ENCODE peak calls at places on chromosome 3, in ten cellular contexts. E is adrenal gland, L is keratinocyte, M is K562, H is RWPE2, Z is SK-N-SH, Q is psoas muscle, G is hepatocyte, F is heart right ventricle, O is neuronal stem cell. I is an unnamed sample.

GRCh38 chr3:192917508-192918274 is at the start of gene MB21D2:
- DNase-seq in E (peak; percentile 80), L (no peak), M (peak; percentile 19), H (peak; percentile 78), Z (peak; percentile 94), Q (peak; percentile 77), G (peak; percentile 90), F (peak; percentile 79), O (peak; percentile 68), I (peak; percentile 91)

GRCh38 chr3:167032267-167032876 is 347.7 kb downstream of the ZBBX start:
- DNase-seq in E (peak; percentile 24), L (no peak), M (no peak), H (no peak), Z (peak; percentile 9), Q (no peak), G (peak; percentile 81), F (no peak), O (peak; percentile 35), I (no peak)

GRCh38 chr3:147368151-147368550 is 38.2 kb downstream of the ZIC4 start:
- DNase-seq in E (no peak), L (no peak), M (no peak), H (no peak), Z (no peak), Q (no peak), G (no peak), F (no peak), O (no peak), I (no peak)

GRCh38 chr3:193794002-193794835 is 201.2 kb downstream of the OPA1 start:
- DNase-seq in E (peak; percentile 42), L (no peak), M (peak; percentile 75), H (no peak), Z (no peak), Q (no peak), G (peak; percentile 37), F (no peak), O (no peak), I (no peak)

GRCh38 chr3:9151240-9151639 is 98.2 kb downstream of the SRGAP3 start:
- DNase-seq in E (no peak), L (no peak), M (no peak), H (no peak), Z (no peak), Q (peak; percentile 33), G (no peak), F (no peak), O (no peak), I (no peak)

GRCh38 chr3:16307832-16308531 is 43.0 kb downstream of the OXNAD1 start:
- DNase-seq in E (no peak), L (no peak), M (no peak), H (no peak), Z (no peak), Q (no peak), G (no peak), F (no peak), O (no peak), I (no peak)

GRCh38 chr3:197878427-197878826 is 71.6 kb upstream of the RPL35A start:
- DNase-seq in E (no peak), L (no peak), M (no peak), H (no peak), Z (no peak), Q (no peak), G (no peak), F (no peak), O (no peak), I (no peak)

GRCh38 chr3:149277338-149277813 is 55.7 kb upstream of the CP start:
- DNase-seq in E (no peak), L (no peak), M (no peak), H (no peak), Z (no peak), Q (no peak), G (peak; percentile 38), F (no peak), O (no peak), I (no peak)

DNA sequence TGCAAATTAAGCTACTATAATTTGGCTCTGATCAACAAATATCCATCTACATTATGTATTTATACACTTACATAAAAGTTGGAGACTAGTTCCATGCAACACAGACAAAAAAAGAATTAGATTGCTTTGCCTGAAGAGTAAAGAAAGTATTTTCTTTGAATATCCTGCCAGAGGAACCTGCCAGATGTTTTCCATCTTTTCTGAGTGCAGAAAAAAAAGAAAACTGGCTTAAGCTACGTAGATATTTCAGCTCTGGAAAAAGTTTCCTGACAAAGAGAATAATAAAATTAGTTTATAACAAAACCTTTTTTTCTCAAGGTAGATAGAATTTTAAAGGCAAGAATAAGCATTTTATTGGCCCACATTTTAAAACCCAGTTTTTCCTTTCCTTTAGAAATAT is 607.4 kb upstream of the NAALADL2 start:
- DNase-seq in E (no peak), L (no peak), M (no peak), H (no peak), Z (no peak), Q (no peak), G (peak; percentile 8), F (no peak), O (no peak), I (no peak)
- H3K9me3 ChIP-seq in E (peaks cover 5% of the 10 kb centered on the region), L (no peaks in the 10 kb centered on the region), M (no peaks in the 10 kb centered on the region), H (no peaks in the 10 kb centered on the region), Z (peaks cover 3% of the 10 kb centered on the region), Q (no peaks in the 10 kb centered on the region), G (no peaks in the 10 kb centered on the region), F (no peaks in the 10 kb centered on the region), O (no peaks in the 10 kb centered on the region), I (no peaks in the 10 kb centered on the region)

GRCh38 chr3:48352546-48352945 is 19.1 kb upstream of the SPINK8 start:
- DNase-seq in E (no peak), L (no peak), M (no peak), H (no peak), Z (peak; percentile 64), Q (no peak), G (no peak), F (no peak), O (no peak), I (no peak)
- H3K4me3 ChIP-seq in E (no peak overlapping the region), L (no peak overlapping the region), M (no peak overlapping the region), H (no peak overlapping the region), Z (no peak overlapping the region), Q (no peak overlapping the region), G (no peak overlapping the region), F (no peak overlapping the region), O (no peak overlapping the region), I (no peak overlapping the region)

GRCh38 chr3:1892459-1892858 is 206.2 kb upstream of the CNTN4 start:
- DNase-seq in E (no peak), L (no peak), M (no peak), H (no peak), Z (no peak), Q (no peak), G (no peak), F (no peak), O (no peak), I (no peak)
- H3K9me3 ChIP-seq in E (no peaks in the 10 kb centered on the region), L (peaks cover 2% of the 10 kb centered on the region), M (no peaks in the 10 kb centered on the region), H (no peaks in the 10 kb centered on the region), Z (peaks cover 3% of the 10 kb centered on the region), Q (no peaks in the 10 kb centered on the region), G (no peaks in the 10 kb centered on the region), F (no peaks in the 10 kb centered on the region), O (no peaks in the 10 kb centered on the region), I (peaks cover 11% of the 10 kb centered on the region)

GRCh38 chr3:65953301-65953812 is 85.4 kb downstream of the MAGI1 start:
- DNase-seq in E (no peak), L (no peak), M (no peak), H (no peak), Z (no peak), Q (no peak), G (peak; percentile 91), F (no peak), O (no peak), I (peak; percentile 86)
- H3K4me3 ChIP-seq in E (no peak overlapping the region), L (no peak overlapping the region), M (no peak overlapping the region), H (no peak overlapping the region), Z (no peak overlapping the region), Q (peak overlapping the region; percentile 62), G (no peak overlapping the region), F (no peak overlapping the region), O (no peak overlapping the region), I (peak overlapping the region; percentile 54)

DNA sequence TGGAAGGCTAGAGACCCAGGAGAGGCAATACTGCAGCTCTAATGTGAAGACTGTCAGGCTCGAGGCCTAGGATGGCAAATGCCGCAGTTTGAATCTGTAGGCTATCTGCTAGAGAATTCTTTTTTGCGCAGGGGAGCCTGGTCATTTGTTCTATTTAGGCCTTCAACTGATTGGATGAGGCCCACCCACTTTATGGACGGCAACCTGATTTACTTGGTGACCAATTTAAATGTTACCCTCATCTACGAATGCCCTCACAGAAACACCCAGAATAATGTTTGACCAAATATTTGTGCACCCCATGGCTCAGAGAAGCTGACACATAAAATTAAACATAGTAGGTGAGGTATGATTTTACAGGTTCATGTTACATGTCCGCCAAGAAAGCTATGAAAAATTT is 300.7 kb upstream of the GRM7 start:
- DNase-seq in E (no peak), L (no peak), M (no peak), H (no peak), Z (no peak), Q (no peak), G (no peak), F (no peak), O (no peak), I (no peak)
- H3K9me3 ChIP-seq in E (no peaks in the 10 kb centered on the region), L (no peaks in the 10 kb centered on the region), M (no peaks in the 10 kb centered on the region), H (no peaks in the 10 kb centered on the region), Z (peaks cover 6% of the 10 kb centered on the region), Q (no peaks in the 10 kb centered on the region), G (no peaks in the 10 kb centered on the region), F (no peaks in the 10 kb centered on the region), O (no peaks in the 10 kb centered on the region), I (no peaks in the 10 kb centered on the region)

GRCh38 chr3:88151358-88151757 is 1.6 kb downstream of the C3orf38 start:
- DNase-seq in E (no peak), L (no peak), M (no peak), H (no peak), Z (no peak), Q (no peak), G (no peak), F (no peak), O (no peak), I (no peak)
- H3K4me3 ChIP-seq in E (no peak overlapping the region), L (peak overlapping the region; percentile 98), M (peak overlapping the region; percentile 93), H (peak overlapping the region; percentile 75), Z (peak overlapping the region; percentile 25), Q (peak overlapping the region; percentile 86), G (peak overlapping the region; percentile 52), F (peak overlapping the region; percentile 83), O (no peak overlapping the region), I (peak overlapping the region; percentile 39)

I was measured in kidney.